ENCODE peak calls at places on chromosomes 2 and 18, in nine cellular contexts. O is stimulated activated CD8-positive, alpha-beta memory T cell treated with anti-CD3 and anti-CD28 coated beads, Interleukin-7, amount 100 ng/mL, for 24 hours; D is ureter; Y is neural progenitor cell; V is suprapubic skin; G is activated effector memory CD4-positive, alpha-beta T cell treated with Interleukin-2 at 50 U/mL for 16 hours; M is neural crest cell; C is type B pancreatic cell; J is HFF-Myc. S is an unnamed sample.

GRCh38 chr2:237128026-237128703 is 42.5 kb downstream of the COPS8 start:
- DNase-seq in O (peak; percentile 30), D (peak; percentile 95), Y (peak; percentile 44), V (peak; percentile 95), G (no peak), M (no peak), C (no peak), J (peak; percentile 97), S (no peak)

GRCh38 chr2:24861500-24861899 is 58.5 kb downstream of the ADCY3 start:
- DNase-seq in O (no peak), D (no peak), Y (no peak), V (no peak), G (no peak), M (no peak), C (no peak), J (no peak), S (no peak)

GRCh38 chr2:17584689-17585088 is 44.2 kb downstream of the VSNL1 start:
- DNase-seq in O (no peak), D (no peak), Y (no peak), V (no peak), G (no peak), M (no peak), C (no peak), J (no peak), S (no peak)

GRCh38 chr2:84797271-84797670 is 83.6 kb downstream of the TRABD2A start:
- DNase-seq in O (no peak), D (no peak), Y (no peak), V (no peak), G (no peak), M (no peak), C (no peak), J (no peak), S (no peak)

GRCh38 chr2:124534015-124534414 is 508.9 kb downstream of the CNTNAP5 start:
- DNase-seq in O (no peak), D (no peak), Y (no peak), V (no peak), G (no peak), M (no peak), C (no peak), J (no peak), S (no peak)

GRCh38 chr2:64854773-64855237 is 134.4 kb upstream of the SLC1A4 start:
- DNase-seq in O (no peak), D (no peak), Y (no peak), V (no peak), G (no peak), M (no peak), C (no peak), J (no peak), S (peak; percentile 28)

GRCh38 chr18:4309227-4309626 is 145.9 kb downstream of the DLGAP1 start:
- DNase-seq in O (no peak), D (no peak), Y (no peak), V (no peak), G (no peak), M (no peak), C (no peak), J (no peak), S (no peak)

GRCh38 chr2:167386694-167387093 is 498.4 kb downstream of the XIRP2 start:
- DNase-seq in O (no peak), D (no peak), Y (peak; percentile 28), V (no peak), G (no peak), M (no peak), C (no peak), J (no peak), S (no peak)

GRCh38 chr2:200725620-200726019 is 86.1 kb upstream of the BZW1 start:
- DNase-seq in O (no peak), D (no peak), Y (no peak), V (no peak), G (no peak), M (no peak), C (no peak), J (no peak), S (no peak)

GRCh38 chr18:7596133-7596532 is 29.0 kb downstream of the PTPRM start:
- DNase-seq in O (no peak), D (no peak), Y (no peak), V (no peak), G (no peak), M (no peak), C (no peak), J (no peak), S (no peak)

GRCh38 chr2:197212344-197213262 is 98.0 kb downstream of the ANKRD44 start:
- DNase-seq in O (no peak), D (no peak), Y (no peak), V (no peak), G (no peak), M (no peak), C (no peak), J (no peak), S (no peak)

GRCh38 chr2:43605079-43605655 is 9.3 kb upstream of the THADA start:
- DNase-seq in O (no peak), D (no peak), Y (peak; percentile 69), V (no peak), G (no peak), M (no peak), C (no peak), J (peak; percentile 35), S (no peak)

S was measured in mesenteric fat pad.